ENCODE peak calls at places on chromosome 10, in eight cellular contexts. C is fibroblast of mammary gland, X is bronchial epithelial cell, W is IMR-90, V is tibial nerve, E is K562, P is AG04450, J is mucosa of descending colon. G is an unnamed sample.
A peak's percentile ranks its signal among the peaks of the same experiment; 100 is the strongest.

GRCh38 chr10:86349474-86349873 is 17.1 kb downstream of the GRID1 start:
- DNase-seq in X (no peak), J (no peak), V (no peak), P (no peak), E (peak; percentile 54), W (no peak), C (no peak), G (no peak)

GRCh38 chr10:117680611-117681010 is 138.1 kb downstream of the EMX2 start:
- DNase-seq in P (no peak), V (no peak), C (no peak), W (no peak), E (no peak), J (no peak), X (no peak), G (no peak)

GRCh38 chr10:111151595-111151994 is 74.8 kb downstream of the ADRA2A start:
- DNase-seq in W (no peak), X (no peak), V (no peak), E (no peak), C (no peak), P (no peak), J (no peak), G (no peak)

GRCh38 chr10:52452600-52453493 is 138.8 kb downstream of the DKK1 start:
- DNase-seq in V (no peak), P (no peak), C (no peak), E (no peak), J (no peak), X (no peak), W (no peak), G (no peak)

GRCh38 chr10:52347327-52347667 is 33.2 kb downstream of the DKK1 start:
- DNase-seq in C (no peak), W (no peak), E (no peak), V (no peak), J (no peak), P (no peak), X (no peak), G (no peak)

GRCh38 chr10:46992794-46993552 is 81.7 kb downstream of the PTPN20 start:
- DNase-seq in X (peak; percentile 46), V (peak; percentile 43), J (peak; percentile 40), E (no peak), C (peak; percentile 69), P (no peak), W (peak; percentile 50), G (no peak)

GRCh38 chr10:104910712-104911111 is 269.6 kb downstream of the SORCS3 start:
- DNase-seq in J (no peak), W (no peak), V (no peak), E (no peak), X (no peak), C (no peak), P (no peak), G (no peak)

GRCh38 chr10:71512794-71513379 is 116.2 kb downstream of the CDH23 start:
- DNase-seq in V (no peak), J (no peak), X (peak; percentile 63), W (no peak), C (no peak), E (no peak), P (no peak), G (no peak)

GRCh38 chr10:29734980-29735627 is 100.3 kb upstream of the SVIL start:
- DNase-seq in V (peak; percentile 35), E (no peak), W (no peak), C (no peak), J (peak; percentile 71), P (no peak), X (no peak), G (no peak)

GRCh38 chr10:98349508-98349922 is 65.5 kb downstream of the PYROXD2 start:
- DNase-seq in X (no peak), P (peak; percentile 97), V (peak; percentile 40), W (peak; percentile 99), E (no peak), J (peak; percentile 39), C (peak; percentile 100), G (peak; percentile 100)

GRCh38 chr10:114635101-114635500 is 23.0 kb downstream of the ABLIM1 start:
- DNase-seq in E (no peak), C (peak; percentile 25), X (no peak), J (no peak), V (no peak), P (no peak), W (no peak), G (no peak)

GRCh38 chr10:56316603-56317002 is 44.5 kb downstream of the ZWINT start:
- DNase-seq in V (no peak), C (no peak), X (peak; percentile 67), J (no peak), P (no peak), W (no peak), E (no peak), G (no peak)

GRCh38 chr10:42755591-42756093 is 27.0 kb upstream of the BMS1 start:
- DNase-seq in J (no peak), W (no peak), V (no peak), X (no peak), C (no peak), E (peak; percentile 30), P (no peak), G (no peak)
- H3K4me3 ChIP-seq in J (no peak overlapping the region), W (no peak overlapping the region), V (no peak overlapping the region), X (no peak overlapping the region), C (no peak overlapping the region), E (no peak overlapping the region), P (no peak overlapping the region), G (no peak overlapping the region)

GRCh38 chr10:129586897-129587443 is 119.9 kb downstream of the MGMT start:
- DNase-seq in E (peak; percentile 11), J (no peak), V (no peak), W (peak; percentile 1), C (peak; percentile 5), P (no peak), X (no peak), G (no peak)
- TF ChIP-seq CTCF in E (no peak), J (no peak), V (no peak), W (no peak), C (no peak), P (no peak), X (no peak), G (no peak)

DNA sequence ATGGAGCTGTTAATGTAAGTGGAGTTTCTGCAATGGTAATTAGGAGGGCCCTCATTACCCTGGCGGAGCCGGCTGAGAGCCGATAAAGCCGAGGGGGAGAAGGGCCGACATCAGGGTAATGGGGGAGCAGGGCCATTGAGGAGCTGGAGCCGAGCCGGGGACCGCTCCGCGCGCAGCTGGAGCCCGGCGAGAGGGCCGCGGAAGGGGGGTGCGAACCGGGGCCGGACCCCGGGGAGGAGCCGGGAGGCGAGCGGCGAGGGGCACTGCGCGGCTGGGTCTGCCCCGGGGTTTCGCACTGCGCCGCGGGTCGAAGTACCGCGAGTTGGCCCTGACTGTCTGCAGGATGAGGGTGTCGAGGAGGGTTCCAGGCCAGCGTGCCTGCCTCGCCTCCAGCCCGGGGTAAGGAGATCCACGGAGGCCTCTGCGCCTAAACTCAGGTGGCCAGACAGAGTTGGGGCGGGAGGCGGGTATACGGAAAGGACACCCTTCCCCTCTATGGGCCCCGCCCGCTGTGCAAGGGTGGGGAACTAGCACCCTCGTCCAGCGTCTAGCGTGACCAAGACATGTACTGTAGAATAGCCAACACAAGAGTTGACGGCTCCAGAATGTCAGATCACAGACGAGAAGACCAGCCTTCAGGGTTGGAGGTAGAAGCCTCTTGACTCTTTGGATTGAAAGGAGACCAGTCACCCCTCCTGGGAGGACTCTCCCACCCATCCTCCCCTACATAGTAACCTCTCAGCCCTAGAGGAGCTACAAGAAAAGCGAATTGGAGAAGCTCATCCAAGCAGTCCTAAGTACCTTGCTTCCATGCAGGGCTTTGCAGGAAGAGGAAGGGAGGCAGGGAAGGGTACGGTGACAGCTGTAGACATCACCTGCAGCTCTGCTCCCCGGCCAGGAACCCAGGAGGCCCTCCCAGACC is 55.2 kb upstream of the LBX1 start:
- DNase-seq in J (no peak), X (no peak), V (no peak), W (no peak), E (no peak), C (no peak), P (no peak), G (no peak)
- H3K4me3 ChIP-seq in J (no peak overlapping the region), X (no peak overlapping the region), V (no peak overlapping the region), W (no peak overlapping the region), E (no peak overlapping the region), C (no peak overlapping the region), P (no peak overlapping the region), G (no peak overlapping the region)

GRCh38 chr10:43971981-43972380 is 323.3 kb upstream of the ZNF32 start:
- DNase-seq in X (no peak), W (no peak), C (no peak), P (no peak), J (no peak), V (no peak), E (no peak), G (no peak)
- TF ChIP-seq CTCF in X (no peak), W (no peak), C (no peak), P (no peak), J (no peak), V (no peak), E (no peak), G (no peak)

GRCh38 chr10:67705921-67706320 is 9.9 kb upstream of the CTNNA3 start:
- DNase-seq in V (no peak), P (no peak), W (no peak), J (no peak), E (no peak), X (no peak), C (no peak), G (no peak)
- H3K4me3 ChIP-seq in V (no peak overlapping the region), P (no peak overlapping the region), W (no peak overlapping the region), J (no peak overlapping the region), E (no peak overlapping the region), X (no peak overlapping the region), C (no peak overlapping the region), G (no peak overlapping the region)

GRCh38 chr10:74988055-74988773 is 123.2 kb upstream of the SAMD8 start:
- DNase-seq in J (no peak), E (no peak), W (peak; percentile 43), X (no peak), V (no peak), C (peak; percentile 56), P (no peak), G (no peak)

GRCh38 chr10:74993649-74994048 is 117.8 kb upstream of the SAMD8 start:
- DNase-seq in C (no peak), V (no peak), X (no peak), P (no peak), J (no peak), W (no peak), E (no peak), G (no peak)

GRCh38 chr10:74992068-74992467 is 119.4 kb upstream of the SAMD8 start:
- DNase-seq in X (no peak), E (no peak), C (no peak), J (no peak), V (no peak), P (no peak), W (no peak), G (no peak)

GRCh38 chr10:74988787-74989574 is 122.5 kb upstream of the SAMD8 start:
- DNase-seq in P (no peak), J (no peak), C (no peak), E (no peak), X (peak; percentile 5), V (no peak), W (no peak), G (no peak)

GRCh38 chr10:74991435-74991834 is 120.0 kb upstream of the SAMD8 start:
- DNase-seq in P (no peak), V (no peak), W (no peak), C (no peak), J (no peak), X (peak; percentile 69), E (peak; percentile 53), G (no peak)
- TF ChIP-seq CTCF in P (peak; percentile 29), V (no peak), W (peak; percentile 24), C (peak; percentile 14), J (peak; percentile 38), X (peak; percentile 46), E (peak; percentile 55), G (no peak)